ENCODE peak calls at places on chromosomes 1 and 21, in six cellular contexts. J, Q, M, T, K and N are unnamed samples.

GRCh38 chr1:212158912-212159796 is 123.6 kb downstream of the DTL start:
- DNase-seq in J (no peak), Q (peak), M (no peak), T (no peak), K (no peak), N (no peak)

GRCh38 chr1:76291186-76291585 is 216.6 kb downstream of the ST6GALNAC3 start:
- DNase-seq in J (no peak), Q (no peak), M (no peak), T (no peak), K (no peak), N (no peak)

GRCh38 chr1:235455806-235456205 is 48.4 kb downstream of the B3GALNT2 start:
- DNase-seq in J (no peak), Q (no peak), M (no peak), T (no peak), K (no peak), N (no peak)

GRCh38 chr1:3319874-3320245 is 134.6 kb upstream of the ARHGEF16 start:
- DNase-seq in J (no peak), Q (peak), M (peak), T (peak), K (no peak), N (peak)

GRCh38 chr1:223707270-223708000 is 4.9 kb upstream of the CAPN2 start:
- DNase-seq in J (peak), Q (no peak), M (peak), T (no peak), K (no peak), N (peak)

GRCh38 chr1:201634261-201634660 is 95.3 kb downstream of the NAV1 start:
- DNase-seq in J (no peak), Q (no peak), M (no peak), T (no peak), K (no peak), N (peak)

GRCh38 chr1:7941437-7941793 is 776 bp upstream of the TNFRSF9 start:
- DNase-seq in J (no peak), Q (no peak), M (no peak), T (no peak), K (no peak), N (no peak)

GRCh38 chr21:45004481-45005263 is 64.8 kb downstream of the SLX9 start:
- DNase-seq in J (peak), Q (no peak), M (no peak), T (no peak), K (no peak), N (no peak)

GRCh38 chr1:41362357-41362721 is 1.1 kb downstream of the FOXO6 start:
- DNase-seq in J (no peak), Q (no peak), M (no peak), T (no peak), K (no peak), N (no peak)

GRCh38 chr1:220398238-220398637 is 126.0 kb upstream of the RAB3GAP2 start:
- DNase-seq in J (no peak), Q (no peak), M (no peak), T (no peak), K (no peak), N (no peak)

GRCh38 chr1:29122987-29123870 is 474 bp downstream of the TMEM200B start:
- DNase-seq in J (peak), Q (no peak), M (no peak), T (peak), K (no peak), N (peak)

GRCh38 chr1:176932114-176933104 is 232.1 kb downstream of the ASTN1 start:
- DNase-seq in J (no peak), Q (no peak), M (no peak), T (no peak), K (no peak), N (no peak)

GRCh38 chr1:35097224-35097623 is 18.0 kb downstream of the ZMYM1 start:
- DNase-seq in J (no peak), Q (no peak), M (no peak), T (no peak), K (no peak), N (no peak)

GRCh38 chr21:38806942-38807284 is 1.2 kb downstream of the ETS2 start:
- DNase-seq in J (no peak), Q (no peak), M (peak), T (no peak), K (no peak), N (no peak)

GRCh38 chr21:38989745-38990423 is 184.2 kb downstream of the ETS2 start:
- DNase-seq in J (peak), Q (no peak), M (no peak), T (no peak), K (no peak), N (peak)

GRCh38 chr1:2202843-2203601 is 8.4 kb upstream of the FAAP20 start:
- DNase-seq in J (no peak), Q (no peak), M (no peak), T (no peak), K (no peak), N (no peak)

GRCh38 chr1:3678361-3679097 is 26.2 kb downstream of the TP73 start:
- DNase-seq in J (peak), Q (no peak), M (no peak), T (no peak), K (no peak), N (no peak)

GRCh38 chr1:34896612-34897011 is 32.8 kb downstream of the DLGAP3 start:
- DNase-seq in J (no peak), Q (no peak), M (no peak), T (no peak), K (no peak), N (peak)

GRCh38 chr1:15501208-15502032 is 22.6 kb downstream of the CASP9 start:
- DNase-seq in J (peak), Q (peak), M (peak), T (peak), K (peak), N (peak)

GRCh38 chr1:165666152-165666551 is 32.2 kb downstream of the ALDH9A1 start:
- DNase-seq in J (no peak), Q (no peak), M (peak), T (no peak), K (no peak), N (peak)

GRCh38 chr1:224637510-224637909 is 21.4 kb downstream of the CNIH3 start:
- DNase-seq in J (no peak), Q (no peak), M (no peak), T (no peak), K (no peak), N (peak)

GRCh38 chr1:62228883-62229187 is 34.2 kb downstream of the L1TD1 start:
- DNase-seq in J (no peak), Q (no peak), M (no peak), T (no peak), K (no peak), N (no peak)

GRCh38 chr1:225851810-225852209 is 30.4 kb downstream of the TMEM63A start:
- DNase-seq in J (peak), Q (peak), M (peak), T (no peak), K (no peak), N (no peak)

GRCh38 chr1:163357378-163357777 is 35.6 kb downstream of the NUF2 start:
- DNase-seq in J (no peak), Q (no peak), M (no peak), T (no peak), K (no peak), N (peak)

GRCh38 chr1:196651637-196652215 is at the start of gene CFH:
- DNase-seq in J (no peak), Q (no peak), M (peak), T (no peak), K (no peak), N (peak)

GRCh38 chr1:192920412-192920811 is 111.6 kb downstream of the RGS2 start:
- DNase-seq in J (no peak), Q (no peak), M (no peak), T (no peak), K (no peak), N (no peak)

GRCh38 chr1:199205740-199206139 is 566.9 kb downstream of the PTPRC start:
- DNase-seq in J (no peak), Q (no peak), M (no peak), T (no peak), K (no peak), N (peak)

GRCh38 chr21:42681296-42682206 is 28.1 kb downstream of the PDE9A start:
- DNase-seq in J (no peak), Q (no peak), M (no peak), T (no peak), K (no peak), N (no peak)

GRCh38 chr1:89516055-89516454 is 8.6 kb upstream of the LRRC8B start:
- DNase-seq in J (no peak), Q (no peak), M (no peak), T (no peak), K (no peak), N (peak)

GRCh38 chr1:227728059-227728891 is 6.8 kb downstream of the JMJD4 start:
- DNase-seq in J (peak), Q (peak), M (no peak), T (peak), K (peak), N (peak)

GRCh38 chr1:32073387-32074229 is 869 bp downstream of the TMEM39B start:
- DNase-seq in J (no peak), Q (no peak), M (no peak), T (no peak), K (no peak), N (no peak)

GRCh38 chr21:33974513-33975468 is 59.2 kb upstream of the ATP5PO start:
- DNase-seq in J (no peak), Q (no peak), M (no peak), T (no peak), K (no peak), N (no peak)

GRCh38 chr1:16191309-16191708 is 21.1 kb downstream of the ARHGEF19 start:
- DNase-seq in J (peak), Q (no peak), M (no peak), T (no peak), K (peak), N (no peak)

GRCh38 chr1:111220302-111220890 is 7.1 kb upstream of the CHI3L2 start:
- DNase-seq in J (no peak), Q (no peak), M (no peak), T (no peak), K (no peak), N (no peak)

GRCh38 chr21:34282223-34282622 is 81.6 kb upstream of the KCNE2 start:
- DNase-seq in J (no peak), Q (no peak), M (no peak), T (no peak), K (no peak), N (peak)

GRCh38 chr1:87942165-87942564 is 613.5 kb downstream of the LMO4 start:
- DNase-seq in J (no peak), Q (no peak), M (no peak), T (no peak), K (no peak), N (peak)

GRCh38 chr1:151596166-151596933 is 15.5 kb upstream of the SNX27 start:
- DNase-seq in J (no peak), Q (no peak), M (peak), T (no peak), K (no peak), N (peak)

GRCh38 chr1:203769505-203770343 is 4.7 kb downstream of the LAX1 start:
- DNase-seq in J (peak), Q (no peak), M (peak), T (peak), K (peak), N (peak)

GRCh38 chr1:14590781-14591180 is 7.7 kb upstream of the KAZN start:
- DNase-seq in J (no peak), Q (no peak), M (peak), T (no peak), K (no peak), N (no peak)

GRCh38 chr1:74681001-74681400 is 7.4 kb upstream of the ERICH3 start:
- DNase-seq in J (no peak), Q (no peak), M (no peak), T (no peak), K (no peak), N (no peak)